ENCODE peak calls at places on chromosomes 1 and 21, in four cellular contexts. K is WTC11, X is HepG2, A is GM12878. V is an unnamed sample.

GRCh38 chr1:2269193-2269921 is 41.2 kb downstream of the SKI start:
- DNase-seq in K (no peak), X (no peak), A (no peak), V (no peak)

GRCh38 chr1:61561666-61562065 is 163.3 kb downstream of the TM2D1 start:
- DNase-seq in K (no peak), X (no peak), A (no peak), V (no peak)

GRCh38 chr1:224399887-224400286 is 34.7 kb downstream of the WDR26 start:
- DNase-seq in K (no peak), X (no peak), A (no peak), V (no peak)

GRCh38 chr1:15305366-15305765 is 58.3 kb downstream of the FHAD1 start:
- DNase-seq in K (no peak), X (no peak), A (no peak), V (no peak)

GRCh38 chr21:31731112-31731801 is 661 bp downstream of the SCAF4 start:
- DNase-seq in K (peak), X (peak), A (no peak), V (peak)

GRCh38 chr1:89125571-89126233 is at the start of gene GBP2:
- DNase-seq in K (no peak), X (peak), A (peak), V (no peak)

GRCh38 chr1:101769520-101769919 is 227.2 kb downstream of the OLFM3 start:
- DNase-seq in K (no peak), X (peak), A (no peak), V (no peak)

GRCh38 chr1:220918285-220918951 is 39.2 kb downstream of the HLX start:
- DNase-seq in K (no peak), X (peak), A (no peak), V (no peak)

GRCh38 chr1:14598498-14599172 is at the start of gene KAZN:
- DNase-seq in K (peak), X (no peak), A (no peak), V (peak)

GRCh38 chr1:226754797-226755533 is 15.9 kb upstream of the ITPKB start:
- DNase-seq in K (no peak), X (no peak), A (no peak), V (no peak)

GRCh38 chr1:155968670-155969069 is 9.7 kb downstream of the ARHGEF2 start:
- DNase-seq in K (no peak), X (no peak), A (no peak), V (no peak)

GRCh38 chr1:204984499-204984898 is 58.5 kb upstream of the CNTN2 start:
- DNase-seq in K (no peak), X (no peak), A (no peak), V (peak)

GRCh38 chr1:29426701-29427279 is 190.5 kb downstream of the PTPRU start:
- DNase-seq in K (no peak), X (no peak), A (no peak), V (no peak)

GRCh38 chr1:158362501-158362900 is 8.8 kb downstream of the CD1E start:
- DNase-seq in K (no peak), X (no peak), A (no peak), V (no peak)

GRCh38 chr1:231201375-231202124 is 39.5 kb upstream of the GNPAT start:
- DNase-seq in K (no peak), X (no peak), A (no peak), V (peak)

GRCh38 chr1:8422439-8423133 is 104.7 kb downstream of the SLC45A1 start:
- DNase-seq in K (no peak), X (no peak), A (no peak), V (peak)

GRCh38 chr1:208793946-208794345 is 549.8 kb upstream of the PLXNA2 start:
- DNase-seq in K (no peak), X (no peak), A (no peak), V (no peak)

GRCh38 chr21:44364151-44365053 is 11.0 kb downstream of the TRPM2 start:
- DNase-seq in K (no peak), X (no peak), A (no peak), V (no peak)

GRCh38 chr1:171226757-171227370 is 21.4 kb upstream of the FMO1 start:
- DNase-seq in K (peak), X (peak), A (peak), V (peak)

GRCh38 chr1:211738709-211739301 is 63.4 kb upstream of the NEK2 start:
- DNase-seq in K (no peak), X (no peak), A (no peak), V (no peak)

GRCh38 chr1:67645495-67646144 is 39.4 kb upstream of the GADD45A start:
- DNase-seq in K (no peak), X (peak), A (no peak), V (peak)

GRCh38 chr1:67647036-67647798 is 37.8 kb upstream of the GADD45A start:
- DNase-seq in K (no peak), X (no peak), A (no peak), V (no peak)

GRCh38 chr1:67647814-67648358 is 37.1 kb upstream of the GADD45A start:
- DNase-seq in K (no peak), X (no peak), A (no peak), V (no peak)

GRCh38 chr1:67648582-67649326 is 36.2 kb upstream of the GADD45A start:
- DNase-seq in K (peak), X (no peak), A (no peak), V (peak)

DNA sequence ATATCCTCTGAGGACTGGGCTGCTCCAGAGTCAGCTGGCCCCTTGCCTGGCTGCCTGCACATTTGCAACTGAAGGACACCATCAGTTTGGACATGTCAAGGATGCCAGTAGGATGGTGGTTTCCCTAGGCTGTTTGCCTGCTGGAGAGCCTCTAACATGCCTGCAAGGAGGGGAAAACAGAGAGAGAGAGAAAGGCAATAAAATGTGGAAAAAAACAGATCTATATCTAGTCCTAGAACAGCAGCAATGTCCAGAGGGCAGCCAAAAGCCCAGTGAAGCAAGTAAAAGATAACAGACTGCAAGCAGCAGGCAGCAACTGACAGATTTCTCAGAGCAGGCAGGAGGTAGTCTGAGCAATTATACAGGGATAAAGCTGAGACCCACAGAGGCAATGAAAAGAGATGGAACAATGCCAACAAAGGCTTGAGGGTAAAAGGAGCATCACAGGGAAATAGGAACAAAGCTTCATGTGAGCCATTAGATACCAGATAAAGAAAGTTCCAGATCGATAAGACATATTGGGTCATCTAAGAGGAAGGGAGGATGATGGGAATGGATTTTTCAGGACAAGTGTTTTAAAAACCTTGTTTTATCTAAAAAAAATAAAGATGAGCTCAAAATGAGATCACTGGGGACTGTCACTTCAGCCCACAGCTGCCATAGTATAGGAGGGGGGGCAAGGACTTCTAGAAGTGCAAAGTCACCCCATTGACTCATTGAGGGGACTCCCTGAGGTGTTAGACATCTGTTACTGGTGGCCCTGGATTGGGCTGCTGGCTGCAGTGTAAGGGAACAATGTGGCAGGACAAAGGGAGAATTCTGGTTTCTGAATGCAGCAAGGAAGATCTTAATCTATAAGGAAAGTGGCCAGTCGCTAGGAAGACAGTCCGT is 38.6 kb upstream of the GADD45A start:
- DNase-seq in K (no peak), X (no peak), A (no peak), V (peak)
- TF ChIP-seq TCF7 in K (no peak), X (no peak), A (no peak), V (no peak)

DNA sequence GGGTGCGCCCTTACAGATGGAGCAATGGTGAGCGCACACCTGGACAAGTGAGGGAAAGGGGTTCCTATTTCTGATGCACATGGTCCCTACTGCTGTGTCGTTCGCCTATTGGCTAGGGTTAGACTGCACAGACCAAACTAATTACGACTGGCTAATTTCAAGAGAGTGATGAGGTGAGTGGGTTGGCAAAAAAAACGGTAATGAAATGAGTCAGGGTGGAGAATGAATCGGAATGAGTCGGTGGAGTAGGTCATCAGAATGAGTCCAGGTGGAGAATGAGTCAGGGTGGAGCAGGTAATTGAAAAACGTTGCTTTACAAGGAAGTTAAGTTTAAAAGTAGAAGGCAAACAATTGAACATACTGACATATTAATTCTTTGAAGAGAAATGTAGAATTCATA is 79.8 kb downstream of the WDR4 start:
- DNase-seq in K (no peak), X (no peak), A (peak), V (no peak)
- TF ChIP-seq TCF7 in K (no peak), X (no peak), A (no peak), V (no peak)

GRCh38 chr1:4460052-4460451 is 194.4 kb upstream of the AJAP1 start:
- DNase-seq in K (no peak), X (no peak), A (no peak), V (no peak)

GRCh38 chr1:4461726-4462290 is 192.6 kb upstream of the AJAP1 start:
- DNase-seq in K (no peak), X (no peak), A (no peak), V (no peak)

GRCh38 chr1:4463631-4464030 is 190.8 kb upstream of the AJAP1 start:
- DNase-seq in K (no peak), X (no peak), A (no peak), V (no peak)

GRCh38 chr1:4462831-4463484 is 191.5 kb upstream of the AJAP1 start:
- DNase-seq in K (no peak), X (no peak), A (no peak), V (no peak)

GRCh38 chr1:4460651-4461050 is 193.8 kb upstream of the AJAP1 start:
- DNase-seq in K (no peak), X (no peak), A (no peak), V (no peak)
- TF ChIP-seq TCF7 in K (no peak), X (no peak), A (no peak), V (no peak)

GRCh38 chr1:160419838-160420169 is 19.4 kb downstream of the VANGL2 start:
- DNase-seq in K (no peak), X (no peak), A (no peak), V (no peak)
- TF ChIP-seq TCF7 in K (no peak), X (no peak), A (no peak), V (no peak)

GRCh38 chr21:41283211-41283818 is 33.3 kb upstream of the FAM3B start:
- DNase-seq in K (peak), X (peak), A (peak), V (peak)
- TF ChIP-seq TCF7 in K (no peak), X (no peak), A (no peak), V (no peak)

DNA sequence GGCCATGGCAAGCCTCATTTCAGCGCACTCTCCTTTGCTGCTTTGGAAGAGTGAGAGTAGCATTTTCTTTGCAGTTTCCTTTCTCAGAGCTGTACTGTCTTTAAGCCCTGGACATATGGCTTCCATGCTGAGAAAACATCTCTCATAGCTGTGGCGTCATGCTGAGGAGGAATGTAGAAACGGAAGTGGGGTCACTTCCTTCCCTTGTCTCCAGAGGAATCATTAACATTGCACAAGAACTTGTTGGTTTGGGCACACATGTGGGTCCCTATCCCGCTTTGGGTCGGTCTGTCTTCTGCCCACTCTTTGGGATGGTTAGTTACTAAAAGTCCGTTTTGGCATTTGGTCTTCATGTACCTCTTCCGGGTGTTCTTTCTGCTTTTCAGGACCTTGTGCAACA is 5.6 kb downstream of the MFN2 start:
- DNase-seq in K (no peak), X (no peak), A (no peak), V (no peak)
- TF ChIP-seq TCF7 in K (no peak), X (no peak), A (no peak), V (no peak)

GRCh38 chr1:10378071-10378841 is 20.6 kb upstream of the PGD start:
- DNase-seq in K (no peak), X (no peak), A (no peak), V (peak)
- TF ChIP-seq TCF7 in K (no peak), X (no peak), A (no peak), V (no peak)